ENCODE peak calls at places on chromosomes 2 and 18, in four cellular contexts. K is spleen, G is keratinocyte, Z is PC-9. Y is an unnamed sample.

GRCh38 chr2:7809640-7810039 is 872.2 kb upstream of the ID2 start:
- DNase-seq in K (no peak), G (no peak), Z (no peak), Y (no peak)

GRCh38 chr2:206218792-206219509 is 55.5 kb upstream of the ZDBF2 start:
- DNase-seq in K (no peak), G (no peak), Z (no peak), Y (no peak)

GRCh38 chr2:179486969-179487752 is 222.5 kb upstream of the SESTD1 start:
- DNase-seq in K (no peak), G (no peak), Z (no peak), Y (no peak)

GRCh38 chr2:10495988-10496313 is 47.8 kb upstream of the ODC1 start:
- DNase-seq in K (peak; percentile 12), G (no peak), Z (no peak), Y (no peak)

GRCh38 chr18:77056399-77057015 is 76.1 kb downstream of the MBP start:
- DNase-seq in K (no peak), G (no peak), Z (peak; percentile 9), Y (no peak)

GRCh38 chr2:44549099-44549471 is 187.3 kb downstream of the CAMKMT start:
- DNase-seq in K (no peak), G (no peak), Z (peak; percentile 68), Y (no peak)

GRCh38 chr2:157311706-157312105 is 13.9 kb downstream of the ERMN start:
- DNase-seq in K (no peak), G (no peak), Z (no peak), Y (no peak)

GRCh38 chr2:196368546-196369225 is 197.3 kb upstream of the STK17B start:
- DNase-seq in K (no peak), G (no peak), Z (no peak), Y (no peak)

GRCh38 chr2:9118383-9118960 is 88.1 kb upstream of the ASAP2 start:
- DNase-seq in K (peak; percentile 34), G (no peak), Z (no peak), Y (no peak)

GRCh38 chr2:96142217-96143113 is 2.8 kb downstream of the DUSP2 start:
- DNase-seq in K (peak; percentile 84), G (no peak), Z (no peak), Y (peak; percentile 72)

GRCh38 chr2:137935591-137935990 is 28.7 kb upstream of the HNMT start:
- DNase-seq in K (no peak), G (no peak), Z (no peak), Y (no peak)

GRCh38 chr2:237860273-237860935 is 981 bp downstream of the RAMP1 start:
- DNase-seq in K (peak; percentile 65), G (no peak), Z (no peak), Y (no peak)

GRCh38 chr2:219000569-219000960 is 7.3 kb upstream of the CRYBA2 start:
- DNase-seq in K (no peak), G (no peak), Z (no peak), Y (no peak)

GRCh38 chr2:36753706-36754221 is 57.3 kb downstream of the VIT start:
- DNase-seq in K (no peak), G (no peak), Z (no peak), Y (no peak)

GRCh38 chr2:223734346-223734745 is 103.0 kb downstream of the AP1S3 start:
- DNase-seq in K (no peak), G (no peak), Z (no peak), Y (no peak)

GRCh38 chr2:2057125-2057721 is 273.9 kb downstream of the MYT1L start:
- DNase-seq in K (peak; percentile 83), G (no peak), Z (no peak), Y (peak; percentile 84)

GRCh38 chr2:214127178-214127970 is 283.5 kb upstream of the VWC2L start:
- DNase-seq in K (no peak), G (no peak), Z (peak; percentile 24), Y (no peak)

GRCh38 chr2:236359426-236359825 is 95.2 kb upstream of the ASB18 start:
- DNase-seq in K (peak; percentile 69), G (no peak), Z (no peak), Y (no peak)

GRCh38 chr2:68367918-68368656 is 3.0 kb downstream of the PLEK start:
- DNase-seq in K (no peak), G (no peak), Z (no peak), Y (no peak)

GRCh38 chr2:84904717-84905174 is 710 bp upstream of the TMSB10 start:
- DNase-seq in K (peak; percentile 90), G (no peak), Z (no peak), Y (peak; percentile 95)

GRCh38 chr2:42100696-42101585 is 53.1 kb downstream of the PKDCC start:
- DNase-seq in K (peak; percentile 93), G (no peak), Z (peak; percentile 78), Y (peak; percentile 90)

GRCh38 chr2:176154853-176155252 is 2.3 kb upstream of the HOXD3 start:
- DNase-seq in K (no peak), G (no peak), Z (no peak), Y (no peak)
- H3K9me3 ChIP-seq in K (no peaks in the 10 kb centered on the region), G (no peaks in the 10 kb centered on the region), Z (no peaks in the 10 kb centered on the region), Y (no peaks in the 10 kb centered on the region)

DNA sequence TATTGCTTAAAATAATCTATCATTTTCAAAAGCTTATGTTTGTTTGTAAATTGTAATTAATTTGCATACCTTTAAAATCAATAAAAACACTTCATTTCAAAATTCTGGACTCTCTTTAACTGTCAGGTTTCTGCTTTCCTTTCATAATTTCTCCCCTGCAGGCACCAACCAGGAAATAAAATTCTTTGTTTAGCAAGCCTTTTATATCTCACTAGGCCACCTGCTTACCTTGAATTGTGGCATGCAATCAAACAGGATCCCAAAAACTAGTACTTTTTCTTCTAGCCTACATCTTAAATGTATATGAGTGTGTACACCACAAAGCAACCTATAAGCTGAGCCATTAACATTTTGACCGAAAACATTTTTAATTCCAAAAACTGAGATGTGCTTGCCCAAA is 233.1 kb downstream of the NR4A2 start:
- DNase-seq in K (no peak), G (no peak), Z (no peak), Y (no peak)
- H3K9me3 ChIP-seq in K (no peaks in the 10 kb centered on the region), G (no peaks in the 10 kb centered on the region), Z (no peaks in the 10 kb centered on the region), Y (no peaks in the 10 kb centered on the region)

DNA sequence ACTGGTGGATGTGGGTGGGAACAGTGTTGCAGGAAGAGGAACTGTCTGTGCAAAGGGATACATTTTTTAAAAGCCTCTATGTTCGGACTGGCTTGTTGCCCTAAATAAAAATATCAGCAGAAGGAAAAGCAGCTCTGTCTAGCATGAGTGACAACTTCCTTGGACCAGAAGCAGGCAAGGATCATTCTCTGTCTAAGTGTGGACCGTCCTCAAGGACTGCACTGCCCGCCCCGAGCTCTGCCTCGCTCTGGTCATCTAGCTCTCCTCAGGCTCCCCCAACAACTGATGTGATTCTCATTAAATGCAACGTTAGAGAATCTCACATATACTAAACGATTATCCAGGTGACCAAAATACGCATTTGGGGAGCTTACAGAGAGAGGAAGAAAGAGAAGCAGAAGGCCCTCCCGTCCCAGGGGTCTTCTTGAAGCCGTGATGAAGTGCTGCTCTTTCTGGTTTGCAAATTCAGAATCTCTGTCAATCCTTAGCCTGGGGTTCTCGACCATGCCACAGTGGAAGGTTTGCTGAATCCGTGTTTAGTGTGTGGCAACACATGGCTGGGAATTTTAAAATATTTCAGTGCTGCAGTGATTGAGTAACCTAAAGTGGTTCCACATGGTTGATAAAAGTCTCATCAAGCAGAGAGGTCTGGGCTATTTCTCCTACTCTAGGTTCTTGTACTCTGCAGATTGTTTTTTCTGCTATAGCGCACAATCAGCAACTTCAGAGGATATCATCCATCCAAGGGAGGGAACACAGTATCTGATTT is 173.1 kb upstream of the TRIB2 start:
- DNase-seq in K (no peak), G (no peak), Z (no peak), Y (no peak)
- H3K9me3 ChIP-seq in K (no peaks in the 10 kb centered on the region), G (no peaks in the 10 kb centered on the region), Z (no peaks in the 10 kb centered on the region), Y (no peaks in the 10 kb centered on the region)

GRCh38 chr2:72130671-72131360 is 16.8 kb downstream of the CYP26B1 start:
- DNase-seq in K (no peak), G (no peak), Z (no peak), Y (no peak)

GRCh38 chr2:72133721-72134407 is 13.8 kb downstream of the CYP26B1 start:
- DNase-seq in K (peak; percentile 62), G (no peak), Z (no peak), Y (peak; percentile 53)

GRCh38 chr2:72132981-72133720 is 14.5 kb downstream of the CYP26B1 start:
- DNase-seq in K (peak; percentile 73), G (no peak), Z (no peak), Y (peak; percentile 61)

GRCh38 chr2:72131371-72131891 is 16.2 kb downstream of the CYP26B1 start:
- DNase-seq in K (peak; percentile 61), G (no peak), Z (no peak), Y (peak; percentile 60)

DNA sequence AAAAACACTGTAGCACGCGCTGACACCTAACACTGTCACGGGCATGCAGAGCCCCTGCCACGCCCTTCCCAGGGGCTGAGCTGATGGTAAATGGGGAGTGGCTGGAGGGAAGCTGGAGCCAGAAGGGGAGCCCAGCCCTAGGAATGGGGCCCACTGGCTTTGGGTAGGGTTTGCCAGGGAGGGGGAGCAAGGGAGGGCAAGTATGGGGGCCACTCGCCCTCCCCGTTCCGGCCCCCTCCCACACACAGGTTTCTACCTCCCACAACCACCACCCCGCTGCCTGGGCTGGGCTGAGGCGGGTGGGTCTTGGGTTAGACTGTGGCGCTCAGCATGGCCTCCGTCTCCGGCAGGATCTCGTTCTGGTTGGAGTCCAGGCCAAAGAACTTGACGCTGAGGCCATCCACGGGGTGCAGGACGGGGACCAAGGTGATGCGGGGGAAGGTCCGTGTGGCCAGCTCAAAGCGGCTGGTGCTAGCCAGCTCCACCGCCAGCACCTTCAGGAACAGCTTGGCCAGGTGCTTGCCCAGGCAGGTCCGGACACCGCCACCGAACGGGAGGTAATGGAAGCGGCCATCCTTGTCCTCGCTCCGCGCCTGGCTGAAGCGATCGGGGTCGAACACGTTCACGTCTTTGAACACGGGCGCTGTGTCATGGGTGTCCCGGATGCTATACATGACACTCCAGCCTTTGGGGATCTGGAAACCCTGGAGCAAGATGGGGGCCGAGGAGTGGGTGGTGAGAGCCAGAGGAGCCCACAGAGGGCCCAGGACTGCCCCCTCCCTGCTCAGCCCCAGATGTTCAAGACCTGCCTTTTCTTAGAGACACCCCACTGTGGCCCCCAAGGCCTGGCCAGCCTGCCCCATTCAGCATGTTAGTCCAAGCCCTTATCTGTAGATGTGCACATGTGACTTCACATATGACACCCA is 15.5 kb downstream of the CYP26B1 start:
- DNase-seq in K (peak; percentile 76), G (no peak), Z (no peak), Y (peak; percentile 70)
- H3K9me3 ChIP-seq in K (no peaks in the 10 kb centered on the region), G (no peaks in the 10 kb centered on the region), Z (no peaks in the 10 kb centered on the region), Y (no peaks in the 10 kb centered on the region)

Y was measured in kidney.